ENCODE peak calls at places on chromosomes 3 and 15, in six cellular contexts. One of them, this sample, is unnamed.

GRCh38 chr3:19267040-19267439 is 118.7 kb downstream of the KCNH8 start:
- DNase-seq in astrocyte: no peak
- DNase-seq in MM.1S: no peak
- DNase-seq in PC-3: no peak
- DNase-seq in H9: peak; percentile 66
- DNase-seq in Karpas-422: no peak
- DNase-seq in this sample: no peak

GRCh38 chr3:30996467-30996866 is 102.0 kb upstream of the GADL1 start:
- DNase-seq in Karpas-422: no peak
- DNase-seq in astrocyte: no peak
- DNase-seq in PC-3: no peak
- DNase-seq in H9: peak; percentile 68
- DNase-seq in MM.1S: no peak
- DNase-seq in this sample: no peak

GRCh38 chr15:36156855-36157521 is 422.4 kb upstream of the CDIN1 start:
- DNase-seq in H9: no peak
- DNase-seq in MM.1S: no peak
- DNase-seq in PC-3: peak; percentile 64
- DNase-seq in astrocyte: peak; percentile 40
- DNase-seq in Karpas-422: no peak
- DNase-seq in this sample: peak; percentile 53

GRCh38 chr15:49036650-49037545 is 9.3 kb downstream of the SECISBP2L start:
- DNase-seq in Karpas-422: no peak
- DNase-seq in MM.1S: no peak
- DNase-seq in astrocyte: peak; percentile 51
- DNase-seq in H9: no peak
- DNase-seq in PC-3: peak; percentile 76
- DNase-seq in this sample: peak; percentile 62

GRCh38 chr3:27105904-27106303 is 263.3 kb downstream of the NEK10 start:
- DNase-seq in astrocyte: no peak
- DNase-seq in Karpas-422: no peak
- DNase-seq in MM.1S: no peak
- DNase-seq in PC-3: peak; percentile 29
- DNase-seq in H9: peak; percentile 60
- DNase-seq in this sample: no peak

GRCh38 chr15:25061808-25062550 is 107.2 kb downstream of the SNRPN start:
- DNase-seq in H9: no peak
- DNase-seq in astrocyte: no peak
- DNase-seq in MM.1S: no peak
- DNase-seq in PC-3: no peak
- DNase-seq in Karpas-422: no peak
- DNase-seq in this sample: no peak

GRCh38 chr3:62210016-62210415 is 163.3 kb downstream of the FEZF2 start:
- DNase-seq in Karpas-422: no peak
- DNase-seq in PC-3: no peak
- DNase-seq in H9: no peak
- DNase-seq in astrocyte: no peak
- DNase-seq in MM.1S: no peak
- DNase-seq in this sample: no peak

GRCh38 chr3:32569540-32570425 is 875 bp downstream of the DYNC1LI1 start:
- DNase-seq in astrocyte: no peak
- DNase-seq in MM.1S: peak; percentile 63
- DNase-seq in PC-3: peak; percentile 57
- DNase-seq in H9: peak; percentile 93
- DNase-seq in Karpas-422: peak; percentile 78
- DNase-seq in this sample: peak; percentile 54

GRCh38 chr3:160133757-160134156 is 91.5 kb upstream of the C3orf80 start:
- DNase-seq in astrocyte: peak; percentile 26
- DNase-seq in PC-3: peak; percentile 62
- DNase-seq in H9: peak; percentile 68
- DNase-seq in Karpas-422: no peak
- DNase-seq in MM.1S: no peak
- DNase-seq in this sample: no peak

GRCh38 chr3:4977889-4978258 is 1.4 kb upstream of the BHLHE40 start:
- DNase-seq in Karpas-422: no peak
- DNase-seq in H9: no peak
- DNase-seq in astrocyte: no peak
- DNase-seq in MM.1S: no peak
- DNase-seq in PC-3: no peak
- DNase-seq in this sample: no peak

GRCh38 chr3:7285502-7285901 is 424.6 kb downstream of the GRM7 start:
- DNase-seq in H9: no peak
- DNase-seq in MM.1S: no peak
- DNase-seq in Karpas-422: peak; percentile 52
- DNase-seq in astrocyte: no peak
- DNase-seq in PC-3: no peak
- DNase-seq in this sample: peak; percentile 37

GRCh38 chr3:103873897-103874545 is 1439.2 kb downstream of the ZPLD1 start:
- DNase-seq in PC-3: no peak
- DNase-seq in astrocyte: peak; percentile 15
- DNase-seq in Karpas-422: no peak
- DNase-seq in MM.1S: no peak
- DNase-seq in H9: no peak
- DNase-seq in this sample: peak; percentile 29

GRCh38 chr3:185824051-185824466 is 783 bp downstream of the IGF2BP2 start:
- DNase-seq in H9: peak; percentile 52
- DNase-seq in PC-3: no peak
- DNase-seq in astrocyte: no peak
- DNase-seq in MM.1S: peak; percentile 20
- DNase-seq in Karpas-422: no peak
- DNase-seq in this sample: no peak

GRCh38 chr3:38411591-38411990 is 42.1 kb upstream of the ACVR2B start:
- DNase-seq in PC-3: no peak
- DNase-seq in astrocyte: no peak
- DNase-seq in H9: no peak
- DNase-seq in Karpas-422: no peak
- DNase-seq in MM.1S: no peak
- DNase-seq in this sample: no peak

GRCh38 chr3:6220361-6220957 is 640.5 kb upstream of the GRM7 start:
- DNase-seq in Karpas-422: no peak
- DNase-seq in H9: no peak
- DNase-seq in astrocyte: no peak
- DNase-seq in MM.1S: no peak
- DNase-seq in PC-3: no peak
- DNase-seq in this sample: no peak

GRCh38 chr3:71112576-71112975 is 471.0 kb downstream of the FOXP1 start:
- DNase-seq in PC-3: no peak
- DNase-seq in MM.1S: no peak
- DNase-seq in H9: no peak
- DNase-seq in astrocyte: no peak
- DNase-seq in Karpas-422: no peak
- DNase-seq in this sample: peak; percentile 84

GRCh38 chr3:29759021-29759359 is 478.1 kb downstream of the RBMS3 start:
- DNase-seq in astrocyte: no peak
- DNase-seq in Karpas-422: no peak
- DNase-seq in MM.1S: no peak
- DNase-seq in PC-3: no peak
- DNase-seq in H9: no peak
- DNase-seq in this sample: no peak
- H3K9ac ChIP-seq in astrocyte: peak overlapping the region; percentile 73
- H3K9ac ChIP-seq in Karpas-422: no peak overlapping the region
- H3K9ac ChIP-seq in MM.1S: no peak overlapping the region
- H3K9ac ChIP-seq in PC-3: no peak overlapping the region
- H3K9ac ChIP-seq in H9: no peak overlapping the region
- H3K9ac ChIP-seq in this sample: no peak overlapping the region

GRCh38 chr3:8413337-8413926 is 88.2 kb upstream of the LMCD1 start:
- DNase-seq in astrocyte: no peak
- DNase-seq in PC-3: no peak
- DNase-seq in MM.1S: no peak
- DNase-seq in H9: no peak
- DNase-seq in Karpas-422: no peak
- DNase-seq in this sample: no peak
- H2AFZ ChIP-seq in astrocyte: no peak overlapping the region
- H2AFZ ChIP-seq in PC-3: no peak overlapping the region
- H2AFZ ChIP-seq in MM.1S: no peak overlapping the region
- H2AFZ ChIP-seq in H9: no peak overlapping the region
- H2AFZ ChIP-seq in Karpas-422: no peak overlapping the region
- H2AFZ ChIP-seq in this sample: no peak overlapping the region

GRCh38 chr3:147397911-147398809 is 8.2 kb downstream of the ZIC4 start:
- DNase-seq in Karpas-422: no peak
- DNase-seq in H9: peak; percentile 68
- DNase-seq in PC-3: no peak
- DNase-seq in MM.1S: no peak
- DNase-seq in astrocyte: no peak
- DNase-seq in this sample: no peak
- H3K9ac ChIP-seq in Karpas-422: no peak overlapping the region
- H3K9ac ChIP-seq in H9: peak overlapping the region; percentile 25
- H3K9ac ChIP-seq in PC-3: no peak overlapping the region
- H3K9ac ChIP-seq in MM.1S: no peak overlapping the region
- H3K9ac ChIP-seq in astrocyte: peak overlapping the region; percentile 94
- H3K9ac ChIP-seq in this sample: no peak overlapping the region

DNA sequence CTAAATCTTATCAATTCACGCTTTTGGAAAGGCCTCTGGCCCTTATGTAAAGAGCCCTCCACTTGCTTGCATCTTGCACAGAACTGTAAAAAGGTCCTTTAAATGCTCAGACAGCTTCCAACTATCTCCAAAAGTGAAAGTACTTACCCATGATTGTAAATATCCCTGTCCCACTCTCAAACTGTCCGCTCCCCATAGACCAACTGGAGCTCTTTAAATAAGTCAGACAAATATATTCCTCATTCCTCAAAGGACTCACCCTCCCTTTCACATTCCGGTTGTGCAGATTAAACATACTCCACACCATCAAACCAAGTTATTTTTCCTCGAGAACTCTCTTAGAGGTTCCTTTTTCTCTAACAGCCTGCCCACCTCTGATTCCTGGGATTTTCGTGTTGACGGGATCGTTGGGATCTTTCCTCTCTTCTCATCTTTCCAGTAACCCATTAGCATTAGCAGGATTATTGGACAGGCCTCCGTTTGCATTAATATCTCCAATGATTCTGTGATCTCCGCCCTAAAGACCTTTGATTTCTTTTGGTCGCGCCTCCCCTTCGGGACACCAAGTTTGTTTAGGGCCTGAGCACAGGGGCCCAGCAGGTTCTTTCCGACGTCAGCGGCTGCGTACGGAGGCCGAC is 784 bp downstream of the GOLGB1 start:
- DNase-seq in MM.1S: peak; percentile 54
- DNase-seq in astrocyte: no peak
- DNase-seq in PC-3: peak; percentile 61
- DNase-seq in Karpas-422: peak; percentile 84
- DNase-seq in H9: no peak
- DNase-seq in this sample: peak; percentile 41
- H2AFZ ChIP-seq in MM.1S: peak overlapping the region; percentile 56
- H2AFZ ChIP-seq in astrocyte: peak overlapping the region; percentile 78
- H2AFZ ChIP-seq in PC-3: peak overlapping the region; percentile 71
- H2AFZ ChIP-seq in Karpas-422: peak overlapping the region; percentile 61
- H2AFZ ChIP-seq in H9: no peak overlapping the region
- H2AFZ ChIP-seq in this sample: peak overlapping the region; percentile 78

GRCh38 chr3:41210966-41211365 is 11.7 kb downstream of the CTNNB1 start:
- DNase-seq in H9: no peak
- DNase-seq in Karpas-422: no peak
- DNase-seq in MM.1S: no peak
- DNase-seq in PC-3: no peak
- DNase-seq in astrocyte: no peak
- DNase-seq in this sample: no peak

GRCh38 chr3:41207355-41207754 is 8.1 kb downstream of the CTNNB1 start:
- DNase-seq in H9: no peak
- DNase-seq in MM.1S: no peak
- DNase-seq in astrocyte: no peak
- DNase-seq in PC-3: no peak
- DNase-seq in Karpas-422: no peak
- DNase-seq in this sample: no peak

GRCh38 chr3:41208507-41208906 is 9.2 kb downstream of the CTNNB1 start:
- DNase-seq in astrocyte: no peak
- DNase-seq in H9: no peak
- DNase-seq in Karpas-422: no peak
- DNase-seq in PC-3: no peak
- DNase-seq in MM.1S: no peak
- DNase-seq in this sample: no peak

GRCh38 chr3:41212088-41212487 is 12.8 kb downstream of the CTNNB1 start:
- DNase-seq in MM.1S: no peak
- DNase-seq in astrocyte: no peak
- DNase-seq in H9: no peak
- DNase-seq in PC-3: no peak
- DNase-seq in Karpas-422: no peak
- DNase-seq in this sample: no peak

DNA sequence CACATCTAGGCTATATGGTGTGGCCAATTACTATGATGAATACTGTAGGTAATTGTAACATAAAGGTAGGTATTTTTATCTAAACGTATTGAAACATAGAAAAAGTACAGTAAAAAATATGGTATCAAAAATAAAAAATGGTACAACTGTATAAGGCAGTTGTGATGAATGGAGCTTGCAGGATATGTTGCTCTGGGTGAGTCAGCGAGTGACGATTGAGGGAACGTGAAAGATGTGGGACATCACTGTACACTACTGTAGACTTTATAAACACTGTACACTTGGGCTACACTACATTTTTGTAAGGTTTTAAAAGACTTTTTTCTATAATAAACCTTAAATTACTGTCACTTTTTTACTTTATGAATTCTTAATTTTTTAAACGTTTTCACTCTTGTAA is 10.3 kb downstream of the CTNNB1 start:
- DNase-seq in astrocyte: no peak
- DNase-seq in Karpas-422: no peak
- DNase-seq in MM.1S: no peak
- DNase-seq in PC-3: no peak
- DNase-seq in H9: no peak
- DNase-seq in this sample: no peak
- H3K9ac ChIP-seq in astrocyte: no peak overlapping the region
- H3K9ac ChIP-seq in Karpas-422: no peak overlapping the region
- H3K9ac ChIP-seq in MM.1S: no peak overlapping the region
- H3K9ac ChIP-seq in PC-3: no peak overlapping the region
- H3K9ac ChIP-seq in H9: no peak overlapping the region
- H3K9ac ChIP-seq in this sample: no peak overlapping the region